ENCODE peak calls at places on chromosomes 7 and 10, in nine cellular contexts. M is PC-9; P is adrenal gland; I is H1; N is CD8-positive, alpha-beta T cell; Q is psoas muscle; Z is A549; R is CD4-positive, alpha-beta T cell; D is fibroblast of lung. X is an unnamed sample.

GRCh38 chr10:114388275-114388674 is 16.0 kb downstream of the AFAP1L2 start:
- DNase-seq in N (no peak), R (no peak), M (no peak), D (peak), Q (no peak), Z (no peak), I (no peak), P (no peak), X (no peak)

GRCh38 chr10:132104471-132105301 is 38.9 kb downstream of the JAKMIP3 start:
- DNase-seq in N (no peak), R (no peak), I (peak), M (no peak), Q (no peak), Z (no peak), P (no peak), D (no peak), X (no peak)

GRCh38 chr7:1288996-1289551 is 56.4 kb downstream of the UNCX start:
- DNase-seq in D (no peak), P (no peak), Q (no peak), N (no peak), M (no peak), I (no peak), Z (no peak), R (no peak), X (no peak)

GRCh38 chr10:133026726-133027395 is 60.9 kb upstream of the ADGRA1 start:
- DNase-seq in M (no peak), Z (no peak), Q (no peak), D (no peak), N (no peak), R (no peak), P (no peak), I (no peak), X (no peak)

GRCh38 chr10:13681963-13682362 is 95.2 kb downstream of the PRPF18 start:
- DNase-seq in I (no peak), R (no peak), Z (no peak), N (no peak), P (no peak), M (no peak), Q (no peak), D (peak), X (no peak)

GRCh38 chr7:115409682-115410426 is 488.0 kb downstream of the MDFIC start:
- DNase-seq in R (no peak), P (no peak), M (no peak), D (no peak), I (no peak), Q (no peak), N (no peak), Z (no peak), X (no peak)

GRCh38 chr7:49775065-49775948 is 1.9 kb downstream of the VWC2 start:
- DNase-seq in N (no peak), Q (no peak), D (no peak), Z (no peak), P (no peak), R (no peak), I (peak), M (no peak), X (no peak)

GRCh38 chr10:76621886-76622620 is 1015.6 kb downstream of the KCNMA1 start:
- DNase-seq in Z (no peak), P (no peak), D (no peak), M (no peak), N (no peak), I (no peak), Q (no peak), R (no peak), X (no peak)

GRCh38 chr10:61138728-61139127 is 194.7 kb upstream of the RHOBTB1 start:
- DNase-seq in P (no peak), I (no peak), Q (no peak), M (no peak), N (no peak), Z (no peak), R (no peak), D (no peak), X (peak)

GRCh38 chr7:15555385-15555859 is 6.4 kb downstream of the AGMO start:
- DNase-seq in P (no peak), R (no peak), Z (no peak), N (no peak), M (no peak), D (no peak), Q (no peak), I (no peak), X (no peak)

GRCh38 chr10:61592581-61592980 is 70.1 kb upstream of the CABCOCO1 start:
- DNase-seq in M (no peak), N (no peak), I (peak), P (peak), Z (peak), D (no peak), Q (no peak), R (no peak), X (no peak)

GRCh38 chr7:16647435-16647960 is 1.5 kb downstream of the BZW2 start:
- DNase-seq in Z (no peak), D (peak), N (no peak), I (no peak), M (no peak), P (no peak), Q (no peak), R (no peak), X (no peak)

GRCh38 chr7:89123871-89124270 is 328.3 kb upstream of the TEX47 start:
- DNase-seq in N (no peak), I (no peak), R (no peak), D (no peak), Z (no peak), Q (no peak), M (no peak), P (no peak), X (no peak)

GRCh38 chr7:4958477-4959301 is at the start of gene MMD2:
- DNase-seq in D (no peak), I (peak), Z (no peak), R (no peak), N (no peak), M (no peak), Q (no peak), P (no peak), X (no peak)

GRCh38 chr7:144738708-144739314 is 97.0 kb downstream of the TPK1 start:
- DNase-seq in I (no peak), Q (no peak), P (peak), M (no peak), D (peak), R (no peak), Z (peak), N (no peak), X (peak)

GRCh38 chr10:110471566-110472139 is 26.1 kb upstream of the DUSP5 start:
- DNase-seq in M (no peak), Q (no peak), R (no peak), Z (no peak), P (no peak), D (peak), I (no peak), N (no peak), X (no peak)

GRCh38 chr10:79050896-79051555 is 17.7 kb upstream of the ZMIZ1 start:
- DNase-seq in D (no peak), Q (no peak), Z (no peak), P (no peak), N (no peak), R (no peak), M (no peak), I (no peak), X (no peak)

GRCh38 chr7:111018960-111019835 is 71.7 kb upstream of the LRRN3 start:
- DNase-seq in M (no peak), I (no peak), Z (no peak), N (no peak), R (peak), P (peak), D (no peak), Q (no peak), X (no peak)

GRCh38 chr7:34430456-34430855 is 227.6 kb upstream of the NPSR1 start:
- DNase-seq in I (peak), Q (no peak), D (peak), P (peak), Z (peak), N (no peak), R (no peak), M (no peak), X (no peak)

GRCh38 chr10:88651131-88651541 is 13.1 kb upstream of the LIPF start:
- DNase-seq in D (peak), P (peak), I (no peak), R (no peak), M (peak), N (no peak), Z (peak), Q (no peak), X (peak)

GRCh38 chr7:34354906-34355305 is 303.1 kb upstream of the NPSR1 start:
- DNase-seq in D (peak), Q (no peak), R (no peak), I (no peak), M (no peak), P (no peak), N (no peak), Z (no peak), X (no peak)

GRCh38 chr10:124727389-124727960 is 16.7 kb downstream of the FAM53B start:
- DNase-seq in R (no peak), M (no peak), P (peak), Z (no peak), D (no peak), N (no peak), Q (no peak), I (no peak), X (no peak)

GRCh38 chr10:124725171-124725631 is 19.0 kb downstream of the FAM53B start:
- DNase-seq in P (peak), I (no peak), M (no peak), N (no peak), D (no peak), Z (no peak), R (no peak), Q (no peak), X (no peak)

GRCh38 chr10:124724279-124725027 is 19.7 kb downstream of the FAM53B start:
- DNase-seq in Q (no peak), R (no peak), D (no peak), N (no peak), Z (no peak), I (no peak), M (no peak), P (peak), X (peak)

GRCh38 chr10:124723826-124724225 is 20.4 kb downstream of the FAM53B start:
- DNase-seq in P (no peak), M (no peak), Z (no peak), N (no peak), R (no peak), D (no peak), Q (no peak), I (no peak), X (no peak)

DNA sequence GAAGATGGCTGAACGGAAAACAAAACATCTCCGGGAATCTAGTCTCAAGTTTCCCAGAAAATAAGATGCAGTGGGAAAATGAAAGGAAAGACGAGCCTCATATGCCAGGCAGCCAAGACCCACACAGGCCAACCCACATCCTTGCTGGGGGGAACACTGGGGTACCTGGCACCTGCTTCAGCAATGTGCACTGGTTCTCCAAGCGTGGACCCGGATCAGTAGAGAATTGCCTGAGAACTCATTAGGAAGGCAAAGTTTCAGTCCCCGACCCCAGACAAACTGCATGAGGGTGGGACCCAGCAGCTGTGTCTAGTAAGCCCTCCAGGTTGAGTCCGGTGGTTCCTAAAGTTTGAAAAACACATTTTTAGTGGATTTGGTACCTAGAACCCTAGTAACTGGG is 18.4 kb downstream of the FAM53B start:
- DNase-seq in D (no peak), N (no peak), M (no peak), R (no peak), Q (no peak), P (peak), I (no peak), Z (no peak), X (no peak)
- H3K27ac ChIP-seq in D (no peak), N (no peak), M (no peak), R (no peak), Q (peak), P (no peak), I (no peak), Z (no peak), X (no peak)

DNA sequence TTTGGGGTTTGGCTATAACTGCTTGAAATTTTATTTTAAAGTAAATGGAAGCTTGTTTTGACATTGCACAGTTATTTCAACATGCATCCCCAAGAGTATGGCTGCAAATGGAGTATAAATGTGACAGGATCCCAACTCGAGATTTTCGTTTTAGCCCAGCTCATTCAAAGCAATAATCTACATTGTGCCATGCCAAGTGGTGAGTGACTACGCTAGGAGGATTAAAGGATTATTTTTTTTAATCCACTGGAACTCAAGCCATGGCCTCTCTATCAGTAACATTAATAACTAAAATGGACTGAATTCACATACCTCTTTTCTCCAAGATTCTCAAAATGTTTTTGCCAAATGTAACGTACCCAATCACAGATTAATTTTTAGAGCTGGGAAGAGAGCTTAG is 60.6 kb upstream of the AUTS2 start:
- DNase-seq in D (no peak), N (no peak), I (no peak), M (no peak), Z (no peak), Q (no peak), P (no peak), R (no peak), X (no peak)
- H3K27ac ChIP-seq in D (no peak), N (no peak), I (no peak), M (no peak), Z (no peak), Q (no peak), P (no peak), R (no peak), X (no peak)

DNA sequence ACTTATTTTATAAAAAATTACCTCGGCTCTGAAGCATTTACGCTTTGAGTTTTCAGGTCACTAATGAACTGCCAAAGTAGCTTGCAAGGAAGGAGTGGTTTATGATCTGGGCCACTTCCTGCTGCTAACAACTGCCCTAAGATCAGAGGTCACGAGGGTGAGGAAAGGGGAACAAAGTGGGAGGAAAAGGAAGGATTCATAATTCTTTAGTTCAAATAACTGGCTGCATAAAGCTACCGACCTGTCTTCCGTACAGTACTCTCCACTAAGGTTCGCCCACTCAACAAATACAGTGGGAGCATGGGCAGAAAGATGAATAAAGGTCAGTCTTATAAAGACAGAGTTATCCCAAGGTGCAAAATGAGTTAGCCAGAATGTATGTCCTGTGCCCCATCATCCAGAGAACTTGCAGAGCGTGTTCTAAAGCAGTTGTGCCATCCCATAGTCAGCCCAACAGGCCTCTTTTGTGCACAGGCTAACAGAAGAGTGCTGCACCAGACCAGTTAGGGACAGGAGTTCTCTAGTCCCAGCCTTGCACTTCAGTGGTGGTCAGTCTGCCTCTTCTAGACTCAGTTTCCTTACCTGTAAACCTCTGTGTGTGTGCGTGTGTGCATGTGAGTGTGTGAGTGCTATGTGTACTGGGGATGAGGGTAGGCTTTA is 65.9 kb downstream of the CREB3L2 start:
- DNase-seq in M (no peak), D (no peak), Z (no peak), R (no peak), N (peak), Q (no peak), I (no peak), P (no peak), X (no peak)
- H3K27ac ChIP-seq in M (no peak), D (peak), Z (no peak), R (no peak), N (no peak), Q (peak), I (no peak), P (no peak), X (no peak)

DNA sequence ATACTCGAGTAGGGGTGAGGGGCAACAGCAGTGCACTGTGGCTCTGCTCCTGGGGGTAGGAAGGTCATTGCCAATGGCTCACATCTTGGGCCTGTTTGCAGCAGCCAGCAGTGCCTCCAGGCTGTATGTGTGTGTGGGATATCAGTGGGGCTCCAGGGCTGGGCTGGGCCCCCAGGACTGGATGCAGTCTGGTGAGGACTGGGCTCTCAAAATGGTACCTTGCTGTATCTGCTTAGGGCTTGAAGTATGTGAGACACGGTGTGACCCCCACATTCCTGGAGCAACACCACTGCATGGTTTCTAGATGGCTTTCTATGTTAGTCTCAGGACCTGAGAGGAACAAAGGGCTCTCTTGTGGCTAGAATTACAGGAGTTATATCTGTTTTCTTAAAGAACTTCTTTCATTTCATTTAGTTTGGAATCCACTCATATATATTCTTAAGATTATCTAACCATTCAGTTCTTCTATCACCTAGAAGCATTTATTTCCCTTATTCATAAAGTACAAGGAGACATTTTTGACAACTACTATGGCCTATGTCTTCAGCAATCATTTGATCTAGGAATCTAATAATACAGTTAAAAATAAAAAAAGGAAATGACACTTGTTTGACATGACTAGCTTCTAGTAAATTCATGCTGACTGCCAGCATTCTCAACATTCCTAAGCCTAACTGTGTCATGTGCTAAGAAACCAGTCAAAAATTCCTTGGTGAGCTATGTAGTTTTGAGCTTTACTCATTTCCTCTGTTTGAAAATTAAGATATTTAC is 443.2 kb upstream of the SEMA3A start:
- DNase-seq in Q (no peak), R (no peak), D (peak), N (no peak), I (no peak), Z (no peak), P (no peak), M (peak), X (peak)
- H3K27ac ChIP-seq in Q (no peak), R (no peak), D (peak), N (no peak), I (no peak), Z (peak), P (no peak), M (peak), X (peak)

GRCh38 chr7:67438913-67439312 is 442.3 kb downstream of the TYW1 start:
- DNase-seq in I (peak), N (no peak), P (no peak), M (no peak), D (no peak), Q (no peak), R (no peak), Z (no peak), X (no peak)
- H3K27ac ChIP-seq in I (no peak), N (no peak), P (no peak), M (no peak), D (no peak), Q (no peak), R (no peak), Z (no peak), X (no peak)

GRCh38 chr10:115777646-115778045 is 495.4 kb downstream of the GFRA1 start:
- DNase-seq in R (no peak), P (no peak), Q (no peak), N (no peak), M (no peak), Z (no peak), I (no peak), D (no peak), X (no peak)
- H3K27ac ChIP-seq in R (no peak), P (no peak), Q (no peak), N (no peak), M (no peak), Z (no peak), I (no peak), D (no peak), X (no peak)

GRCh38 chr10:95504187-95504800 is 56.9 kb downstream of the SORBS1 start:
- DNase-seq in R (no peak), I (no peak), Q (no peak), P (no peak), N (no peak), M (no peak), Z (no peak), D (no peak), X (no peak)
- H3K27ac ChIP-seq in R (no peak), I (no peak), Q (no peak), P (no peak), N (no peak), M (no peak), Z (no peak), D (no peak), X (no peak)

GRCh38 chr10:102775973-102776669 is 32.4 kb downstream of the WBP1L start:
- DNase-seq in Z (no peak), M (no peak), P (peak), D (peak), N (no peak), R (peak), I (no peak), Q (peak), X (peak)
- H3K27ac ChIP-seq in Z (no peak), M (no peak), P (peak), D (peak), N (no peak), R (no peak), I (peak), Q (peak), X (peak)

X was measured in SJSA1.